ENCODE peak calls at places on chromosomes 7 and 10, in five cellular contexts. V is memory B cell, F is fibroblast of lung, G is T-helper 9 cell, O is Right ventricle myocardium inferior. R is an unnamed sample.

GRCh38 chr7:67625257-67625713 is 628.7 kb downstream of the TYW1 start:
- DNase-seq in F (peak; percentile 58), O (peak; percentile 83), G (peak; percentile 1), V (peak; percentile 12), R (peak; percentile 5)

GRCh38 chr7:26198133-26198780 is 2.3 kb downstream of the HNRNPA2B1 start:
- DNase-seq in V (no peak), O (no peak), F (no peak), G (no peak), R (peak; percentile 41)

GRCh38 chr7:54859066-54859465 is 100.1 kb upstream of the SEC61G start:
- DNase-seq in G (no peak), O (no peak), F (no peak), V (no peak), R (no peak)

GRCh38 chr10:100267237-100268104 is at the start of gene CWF19L1:
- DNase-seq in F (peak; percentile 90), V (peak; percentile 63), G (peak; percentile 67), O (peak; percentile 90), R (peak; percentile 52)

GRCh38 chr7:17832820-17833219 is 107.5 kb downstream of the SNX13 start:
- DNase-seq in F (no peak), V (no peak), O (no peak), G (no peak), R (no peak)

GRCh38 chr7:106166651-106167342 is 54.7 kb upstream of the SYPL1 start:
- DNase-seq in F (peak; percentile 73), O (no peak), G (peak; percentile 11), V (peak; percentile 43), R (peak; percentile 43)

GRCh38 chr7:136086712-136087111 is 109.6 kb upstream of the MTPN start:
- DNase-seq in O (no peak), G (no peak), V (peak; percentile 11), F (peak; percentile 94), R (peak; percentile 30)

GRCh38 chr7:129828989-129829676 is 123.6 kb downstream of the UBE2H start:
- DNase-seq in F (no peak), V (no peak), O (no peak), G (no peak), R (no peak)

GRCh38 chr10:79628988-79629954 is 18.5 kb downstream of the SFTPA1 start:
- DNase-seq in G (no peak), F (no peak), V (no peak), O (no peak), R (no peak)

GRCh38 chr7:571096-572012 is 51.7 kb upstream of the PDGFA start:
- DNase-seq in G (no peak), V (no peak), F (no peak), O (peak; percentile 56), R (no peak)

GRCh38 chr10:47165711-47166404 is 134.1 kb upstream of the GDF10 start:
- DNase-seq in V (peak; percentile 20), G (no peak), F (peak; percentile 53), O (peak; percentile 83), R (peak; percentile 26)

GRCh38 chr7:93178213-93178612 is 30.0 kb upstream of the SAMD9L start:
- DNase-seq in G (no peak), F (no peak), V (no peak), O (no peak), R (no peak)

GRCh38 chr7:42227931-42228591 is 8.9 kb downstream of the GLI3 start:
- DNase-seq in F (peak; percentile 64), G (no peak), V (no peak), O (no peak), R (no peak)

GRCh38 chr10:118754132-118754555 is 626 bp downstream of the CACUL1 start:
- DNase-seq in O (peak; percentile 78), G (peak; percentile 26), V (peak; percentile 13), F (peak; percentile 30), R (peak; percentile 35)

GRCh38 chr7:55488804-55489340 is 83.4 kb downstream of the VOPP1 start:
- DNase-seq in G (no peak), F (no peak), V (no peak), O (no peak), R (no peak)

GRCh38 chr7:44378744-44379143 is 53.4 kb upstream of the CAMK2B start:
- DNase-seq in F (peak; percentile 90), V (no peak), O (no peak), G (no peak), R (no peak)

GRCh38 chr7:18770154-18770807 is 274.7 kb downstream of the HDAC9 start:
- DNase-seq in G (no peak), O (no peak), F (peak; percentile 93), V (no peak), R (no peak)

GRCh38 chr7:74612015-74612829 is 45.3 kb upstream of the GTF2I start:
- DNase-seq in G (no peak), O (no peak), F (peak; percentile 59), V (no peak), R (no peak)

GRCh38 chr10:86091216-86091615 is 275.4 kb downstream of the GRID1 start:
- DNase-seq in V (no peak), F (no peak), O (no peak), G (no peak), R (no peak)

GRCh38 chr10:68727146-68727545 is 6.1 kb downstream of the CCAR1 start:
- DNase-seq in O (no peak), F (no peak), V (no peak), G (no peak), R (no peak)

GRCh38 chr10:132762267-132762666 is 23.7 kb downstream of the NKX6-2 start:
- DNase-seq in O (no peak), G (no peak), V (no peak), F (peak; percentile 23), R (no peak)

GRCh38 chr10:75722609-75723008 is 291.2 kb downstream of the LRMDA start:
- DNase-seq in O (no peak), V (no peak), G (no peak), F (no peak), R (no peak)

GRCh38 chr10:72847681-72848080 is 45.9 kb upstream of the OIT3 start:
- DNase-seq in O (no peak), G (no peak), F (peak; percentile 21), V (no peak), R (no peak)

GRCh38 chr10:43262902-43263466 is 3.9 kb downstream of the RASGEF1A start:
- DNase-seq in V (no peak), G (no peak), F (no peak), O (peak; percentile 34), R (no peak)

GRCh38 chr10:12588091-12588850 is 238.9 kb downstream of the CAMK1D start:
- DNase-seq in V (no peak), O (no peak), G (peak; percentile 4), F (peak; percentile 43), R (no peak)

GRCh38 chr7:118175751-118176150 is 8.2 kb upstream of the LSM8 start:
- DNase-seq in F (no peak), V (no peak), O (no peak), G (no peak), R (no peak)

GRCh38 chr7:141704112-141704511 is 2.1 kb upstream of the DENND11 start:
- DNase-seq in F (no peak), G (no peak), V (no peak), O (no peak), R (no peak)

GRCh38 chr10:120838941-120839340 is 12.2 kb upstream of the WDR11 start:
- DNase-seq in F (no peak), G (no peak), O (no peak), V (no peak), R (no peak)

GRCh38 chr7:24504040-24504439 is 69.2 kb upstream of the PALS2 start:
- DNase-seq in F (no peak), O (no peak), G (no peak), V (no peak), R (no peak)

GRCh38 chr10:14466256-14466655 is 135.5 kb upstream of the FRMD4A start:
- DNase-seq in V (no peak), O (no peak), F (peak; percentile 92), G (no peak), R (no peak)

GRCh38 chr10:34190594-34190993 is 624.5 kb downstream of the PARD3 start:
- DNase-seq in O (no peak), V (no peak), F (peak; percentile 57), G (no peak), R (no peak)

R was measured in naive B cell.